ENCODE peak calls at places on chromosomes 4 and X, in seven cellular contexts. B is AG10803, W is NCI-H2171, Z is Right ventricle myocardium superior, T is kidney tubule cell, X is activated T-cell treated with anti-CD3 and anti-CD28 coated beads for 24 hours, N is prostate gland. R is an unnamed sample.

GRCh38 chr4:54230479-54231418 is 1.7 kb downstream of the PDGFRA start:
- DNase-seq in B (peak), W (no peak), Z (peak), T (no peak), X (no peak), N (no peak), R (no peak)

GRCh38 chrX:34365482-34365881 is 233.4 kb upstream of the FAM47A start:
- DNase-seq in B (peak), W (no peak), Z (no peak), T (peak), X (no peak), N (no peak), R (peak)

GRCh38 chr4:151426513-151426912 is 17.5 kb downstream of the FHIP1A start:
- DNase-seq in B (no peak), W (no peak), Z (no peak), T (no peak), X (no peak), N (peak), R (no peak)

GRCh38 chrX:30657542-30658238 is 4.5 kb downstream of the GK start:
- DNase-seq in B (peak), W (no peak), Z (no peak), T (peak), X (no peak), N (no peak), R (peak)

GRCh38 chr4:18798123-18798522 is 776.6 kb upstream of the LCORL start:
- DNase-seq in B (no peak), W (no peak), Z (no peak), T (peak), X (no peak), N (no peak), R (peak)

GRCh38 chr4:127849505-127850234 is 31.0 kb upstream of the PLK4 start:
- DNase-seq in B (no peak), W (no peak), Z (no peak), T (no peak), X (no peak), N (no peak), R (peak)

GRCh38 chrX:44104699-44105098 is 131.5 kb upstream of the NDP start:
- DNase-seq in B (no peak), W (no peak), Z (no peak), T (no peak), X (no peak), N (no peak), R (no peak)

GRCh38 chrX:20019672-20020365 is 29.0 kb upstream of the BCLAF3 start:
- DNase-seq in B (no peak), W (no peak), Z (peak), T (no peak), X (no peak), N (no peak), R (no peak)

GRCh38 chrX:102599084-102599949 is at the start of gene ARMCX5:
- DNase-seq in B (peak), W (peak), Z (peak), T (peak), X (peak), N (peak), R (peak)

GRCh38 chrX:105882581-105883275 is 60.4 kb downstream of the NRK start:
- DNase-seq in B (no peak), W (no peak), Z (no peak), T (no peak), X (no peak), N (no peak), R (peak)

R was measured in HT1080.